ENCODE peak calls at places on chromosomes 13 and 19, in nine cellular contexts. One of them, this sample, is unnamed.

GRCh38 chr19:2345794-2346663 is 14.0 kb upstream of the TMPRSS9 start:
- DNase-seq in HCT116: no peak
- DNase-seq in spleen: no peak
- DNase-seq in sigmoid colon: no peak
- DNase-seq in uterus: no peak
- DNase-seq in tibial nerve: no peak
- DNase-seq in body of pancreas: peak; percentile 72
- DNase-seq in HepG2: no peak
- DNase-seq in IMR-90: no peak
- DNase-seq in this sample: no peak

GRCh38 chr13:114151565-114152284 is 19.3 kb upstream of the RASA3 start:
- DNase-seq in spleen: no peak
- DNase-seq in IMR-90: no peak
- DNase-seq in uterus: no peak
- DNase-seq in HCT116: peak; percentile 53
- DNase-seq in body of pancreas: no peak
- DNase-seq in HepG2: no peak
- DNase-seq in sigmoid colon: no peak
- DNase-seq in tibial nerve: no peak
- DNase-seq in this sample: peak; percentile 52

GRCh38 chr13:39269411-39269810 is 231.2 kb downstream of the NHLRC3 start:
- DNase-seq in HCT116: no peak
- DNase-seq in IMR-90: no peak
- DNase-seq in tibial nerve: no peak
- DNase-seq in sigmoid colon: no peak
- DNase-seq in uterus: no peak
- DNase-seq in HepG2: no peak
- DNase-seq in body of pancreas: no peak
- DNase-seq in spleen: no peak
- DNase-seq in this sample: no peak

GRCh38 chr19:19475845-19476828 is 39.2 kb downstream of the TSSK6 start:
- DNase-seq in tibial nerve: no peak
- DNase-seq in HCT116: no peak
- DNase-seq in spleen: no peak
- DNase-seq in uterus: no peak
- DNase-seq in IMR-90: no peak
- DNase-seq in sigmoid colon: no peak
- DNase-seq in HepG2: peak; percentile 16
- DNase-seq in body of pancreas: no peak
- DNase-seq in this sample: no peak

GRCh38 chr13:102800145-102801041 is 1.5 kb downstream of the BIVM start:
- DNase-seq in spleen: peak; percentile 95
- DNase-seq in tibial nerve: peak; percentile 61
- DNase-seq in body of pancreas: peak; percentile 81
- DNase-seq in HCT116: peak; percentile 34
- DNase-seq in HepG2: peak; percentile 66
- DNase-seq in sigmoid colon: peak; percentile 89
- DNase-seq in IMR-90: peak; percentile 68
- DNase-seq in uterus: peak; percentile 80
- DNase-seq in this sample: peak; percentile 77

GRCh38 chr19:18833141-18833476 is 1.4 kb downstream of the UPF1 start:
- DNase-seq in uterus: no peak
- DNase-seq in IMR-90: no peak
- DNase-seq in HepG2: no peak
- DNase-seq in HCT116: no peak
- DNase-seq in sigmoid colon: no peak
- DNase-seq in tibial nerve: no peak
- DNase-seq in spleen: no peak
- DNase-seq in body of pancreas: no peak
- DNase-seq in this sample: no peak

GRCh38 chr19:52398091-52398461 is 427 bp downstream of the ZNF528 start:
- DNase-seq in uterus: no peak
- DNase-seq in body of pancreas: peak; percentile 2
- DNase-seq in spleen: no peak
- DNase-seq in HCT116: no peak
- DNase-seq in IMR-90: peak; percentile 1
- DNase-seq in sigmoid colon: no peak
- DNase-seq in HepG2: peak; percentile 6
- DNase-seq in tibial nerve: no peak
- DNase-seq in this sample: no peak

GRCh38 chr19:12939292-12939606 is 840 bp downstream of the CALR start:
- DNase-seq in HepG2: no peak
- DNase-seq in spleen: no peak
- DNase-seq in IMR-90: peak; percentile 66
- DNase-seq in sigmoid colon: peak; percentile 78
- DNase-seq in tibial nerve: no peak
- DNase-seq in body of pancreas: peak; percentile 44
- DNase-seq in uterus: peak; percentile 36
- DNase-seq in HCT116: no peak
- DNase-seq in this sample: no peak

GRCh38 chr19:51688665-51689571 is 4.2 kb upstream of the SPACA6 start:
- DNase-seq in tibial nerve: peak; percentile 74
- DNase-seq in HepG2: peak; percentile 61
- DNase-seq in body of pancreas: peak; percentile 87
- DNase-seq in IMR-90: peak; percentile 95
- DNase-seq in spleen: peak; percentile 84
- DNase-seq in sigmoid colon: peak; percentile 97
- DNase-seq in uterus: peak; percentile 96
- DNase-seq in HCT116: peak; percentile 73
- DNase-seq in this sample: peak; percentile 74

GRCh38 chr13:29937836-29938235 is 87.4 kb upstream of the UBL3 start:
- DNase-seq in tibial nerve: no peak
- DNase-seq in HepG2: no peak
- DNase-seq in spleen: no peak
- DNase-seq in body of pancreas: no peak
- DNase-seq in HCT116: no peak
- DNase-seq in IMR-90: no peak
- DNase-seq in uterus: no peak
- DNase-seq in sigmoid colon: no peak
- DNase-seq in this sample: no peak

GRCh38 chr13:109156181-109156935 is 526.9 kb downstream of the MYO16 start:
- DNase-seq in uterus: no peak
- DNase-seq in HepG2: no peak
- DNase-seq in IMR-90: peak; percentile 86
- DNase-seq in tibial nerve: no peak
- DNase-seq in spleen: no peak
- DNase-seq in HCT116: no peak
- DNase-seq in body of pancreas: no peak
- DNase-seq in sigmoid colon: no peak
- DNase-seq in this sample: peak; percentile 16

GRCh38 chr19:58334691-58335249 is 8.0 kb downstream of the ZSCAN22 start:
- DNase-seq in HepG2: no peak
- DNase-seq in tibial nerve: no peak
- DNase-seq in body of pancreas: no peak
- DNase-seq in spleen: no peak
- DNase-seq in IMR-90: no peak
- DNase-seq in sigmoid colon: no peak
- DNase-seq in HCT116: no peak
- DNase-seq in uterus: no peak
- DNase-seq in this sample: no peak

GRCh38 chr13:90415902-90416301 is 931.6 kb upstream of the MIR17HG start:
- DNase-seq in HepG2: no peak
- DNase-seq in sigmoid colon: no peak
- DNase-seq in tibial nerve: no peak
- DNase-seq in uterus: no peak
- DNase-seq in spleen: no peak
- DNase-seq in IMR-90: no peak
- DNase-seq in body of pancreas: no peak
- DNase-seq in HCT116: no peak
- DNase-seq in this sample: no peak

DNA sequence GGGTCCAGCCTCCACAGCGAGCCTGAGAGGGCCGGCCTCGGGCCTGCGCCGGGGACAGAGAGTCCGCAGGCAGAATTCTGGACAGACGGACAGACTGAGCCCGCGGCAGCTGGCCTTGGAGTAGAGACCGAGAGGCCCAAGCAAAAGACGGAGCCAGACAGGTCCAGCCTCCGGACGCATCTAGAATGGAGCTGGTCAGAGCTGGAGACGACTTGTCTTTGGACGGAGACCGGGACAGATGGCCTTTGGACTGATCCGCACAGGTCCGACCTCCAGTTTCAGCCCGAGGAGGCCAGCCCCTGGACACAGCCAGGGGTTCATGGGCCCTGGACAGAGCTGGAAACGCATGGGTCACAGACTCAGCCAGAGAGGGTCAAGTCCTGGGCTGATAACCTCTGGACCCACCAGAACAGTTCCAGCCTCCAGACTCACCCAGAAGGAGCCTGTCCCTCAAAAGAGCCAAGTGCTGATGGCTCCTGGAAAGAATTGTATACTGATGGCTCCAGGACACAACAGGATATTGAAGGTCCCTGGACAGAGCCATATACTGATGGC is 490 bp downstream of the ITPKC start:
- DNase-seq in sigmoid colon: peak; percentile 80
- DNase-seq in IMR-90: no peak
- DNase-seq in body of pancreas: peak; percentile 60
- DNase-seq in spleen: no peak
- DNase-seq in tibial nerve: no peak
- DNase-seq in uterus: no peak
- DNase-seq in HepG2: no peak
- DNase-seq in HCT116: no peak
- DNase-seq in this sample: no peak
- TF ChIP-seq POLR2A in sigmoid colon: no peak
- TF ChIP-seq POLR2A in IMR-90: no peak
- TF ChIP-seq POLR2A in body of pancreas: no peak
- TF ChIP-seq POLR2A in spleen: no peak
- TF ChIP-seq POLR2A in tibial nerve: no peak
- TF ChIP-seq POLR2A in uterus: no peak
- TF ChIP-seq POLR2A in HepG2: peak; percentile 70
- TF ChIP-seq POLR2A in HCT116: no peak
- TF ChIP-seq POLR2A in this sample: no peak

GRCh38 chr19:459724-460511 is 915 bp downstream of the SHC2 start:
- DNase-seq in spleen: no peak
- DNase-seq in HepG2: peak; percentile 59
- DNase-seq in tibial nerve: peak; percentile 43
- DNase-seq in uterus: peak; percentile 77
- DNase-seq in sigmoid colon: peak; percentile 89
- DNase-seq in IMR-90: peak; percentile 27
- DNase-seq in HCT116: no peak
- DNase-seq in body of pancreas: peak; percentile 74
- DNase-seq in this sample: peak; percentile 25

GRCh38 chr19:463483-464130 is 2.8 kb upstream of the SHC2 start:
- DNase-seq in sigmoid colon: no peak
- DNase-seq in IMR-90: no peak
- DNase-seq in HepG2: no peak
- DNase-seq in spleen: no peak
- DNase-seq in tibial nerve: no peak
- DNase-seq in uterus: no peak
- DNase-seq in body of pancreas: no peak
- DNase-seq in HCT116: no peak
- DNase-seq in this sample: no peak

GRCh38 chr19:461664-462551 is 1.1 kb upstream of the SHC2 start:
- DNase-seq in sigmoid colon: peak; percentile 80
- DNase-seq in HCT116: no peak
- DNase-seq in body of pancreas: peak; percentile 92
- DNase-seq in tibial nerve: no peak
- DNase-seq in spleen: no peak
- DNase-seq in uterus: peak; percentile 37
- DNase-seq in IMR-90: no peak
- DNase-seq in HepG2: peak; percentile 66
- DNase-seq in this sample: no peak

GRCh38 chr19:458091-459042 is 2.5 kb downstream of the SHC2 start:
- DNase-seq in HCT116: no peak
- DNase-seq in IMR-90: no peak
- DNase-seq in uterus: no peak
- DNase-seq in spleen: no peak
- DNase-seq in sigmoid colon: no peak
- DNase-seq in body of pancreas: no peak
- DNase-seq in tibial nerve: no peak
- DNase-seq in HepG2: no peak
- DNase-seq in this sample: no peak

GRCh38 chr19:460877-461609 is at the start of gene SHC2:
- DNase-seq in uterus: peak; percentile 57
- DNase-seq in body of pancreas: peak; percentile 62
- DNase-seq in sigmoid colon: peak; percentile 81
- DNase-seq in HepG2: no peak
- DNase-seq in IMR-90: no peak
- DNase-seq in spleen: no peak
- DNase-seq in tibial nerve: no peak
- DNase-seq in HCT116: no peak
- DNase-seq in this sample: no peak
- H3K27ac ChIP-seq in uterus: peak within 1 kb of the TSS; percentile 79
- H3K27ac ChIP-seq in body of pancreas: peak within 1 kb of the TSS; percentile 94
- H3K27ac ChIP-seq in sigmoid colon: peak within 1 kb of the TSS; percentile 87
- H3K27ac ChIP-seq in HepG2: peak within 1 kb of the TSS; percentile 55
- H3K27ac ChIP-seq in IMR-90: no peak within 1 kb of the TSS
- H3K27ac ChIP-seq in spleen: peak within 1 kb of the TSS; percentile 67
- H3K27ac ChIP-seq in tibial nerve: peak within 1 kb of the TSS; percentile 53
- H3K27ac ChIP-seq in HCT116: peak within 1 kb of the TSS; percentile 62
- H3K27ac ChIP-seq in this sample: peak within 1 kb of the TSS; percentile 63

DNA sequence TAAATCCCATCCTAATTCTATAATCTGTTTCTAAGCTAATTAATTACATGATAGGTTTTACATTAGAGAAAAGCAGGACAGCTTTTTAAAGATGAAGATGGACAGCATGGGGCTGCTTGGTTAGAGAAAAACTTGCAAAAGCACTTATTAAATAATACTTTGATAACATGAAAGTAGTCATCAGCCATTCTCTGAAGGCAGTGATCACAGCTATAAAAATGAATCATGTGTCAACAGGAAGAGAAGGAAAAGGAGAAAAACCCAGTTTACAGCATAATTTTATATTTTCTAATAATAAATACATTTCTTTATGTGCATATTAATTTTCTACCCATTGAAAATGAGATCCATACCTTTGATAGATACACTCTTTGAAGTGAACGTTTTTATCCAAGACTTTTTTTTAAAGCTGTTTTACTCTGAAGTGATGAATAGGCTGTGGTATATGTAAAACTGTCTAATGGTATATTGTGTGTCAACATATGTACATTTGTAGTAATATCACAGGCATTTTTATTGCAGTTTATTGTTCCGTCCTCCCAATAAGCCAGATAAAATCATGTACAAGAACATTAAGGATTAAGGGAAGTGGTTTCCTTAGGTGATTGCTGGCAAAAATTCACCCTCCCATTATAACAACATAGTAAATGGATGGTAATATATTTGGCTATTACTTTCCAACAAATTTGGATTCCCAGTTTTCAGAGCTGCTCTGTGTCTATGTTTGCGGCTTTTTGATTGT is 1.4 kb upstream of the KLF5 start:
- DNase-seq in HepG2: no peak
- DNase-seq in uterus: no peak
- DNase-seq in spleen: no peak
- DNase-seq in HCT116: no peak
- DNase-seq in tibial nerve: no peak
- DNase-seq in IMR-90: no peak
- DNase-seq in sigmoid colon: no peak
- DNase-seq in body of pancreas: no peak
- DNase-seq in this sample: no peak
- TF ChIP-seq POLR2A in HepG2: no peak
- TF ChIP-seq POLR2A in uterus: no peak
- TF ChIP-seq POLR2A in spleen: no peak
- TF ChIP-seq POLR2A in HCT116: no peak
- TF ChIP-seq POLR2A in tibial nerve: no peak
- TF ChIP-seq POLR2A in IMR-90: no peak
- TF ChIP-seq POLR2A in sigmoid colon: no peak
- TF ChIP-seq POLR2A in body of pancreas: no peak
- TF ChIP-seq POLR2A in this sample: no peak

DNA sequence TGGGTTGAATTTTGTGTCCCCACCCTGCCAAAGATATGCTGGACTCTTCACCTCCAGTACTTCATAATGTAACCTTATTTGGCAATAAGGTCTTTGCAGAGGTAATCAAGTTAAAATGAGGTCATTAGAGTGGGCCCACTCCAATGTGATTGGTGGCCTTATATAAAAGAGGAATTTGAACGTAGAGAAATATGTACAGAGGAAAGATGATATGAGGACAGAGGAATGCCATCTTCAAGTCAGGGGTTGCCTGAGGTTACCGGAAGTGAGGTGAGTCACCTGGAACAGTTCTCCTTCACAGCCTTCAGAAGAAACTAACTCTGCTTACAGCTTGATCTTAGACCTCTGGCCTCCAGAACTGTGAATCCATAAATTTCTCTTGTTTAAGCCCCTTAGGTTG is 69.9 kb downstream of the GPC5 start:
- DNase-seq in uterus: no peak
- DNase-seq in tibial nerve: no peak
- DNase-seq in HepG2: no peak
- DNase-seq in IMR-90: peak; percentile 8
- DNase-seq in sigmoid colon: no peak
- DNase-seq in spleen: no peak
- DNase-seq in HCT116: no peak
- DNase-seq in body of pancreas: no peak
- DNase-seq in this sample: no peak
- H3K27ac ChIP-seq in uterus: no peak overlapping the region
- H3K27ac ChIP-seq in tibial nerve: no peak overlapping the region
- H3K27ac ChIP-seq in HepG2: no peak overlapping the region
- H3K27ac ChIP-seq in IMR-90: no peak overlapping the region
- H3K27ac ChIP-seq in sigmoid colon: no peak overlapping the region
- H3K27ac ChIP-seq in spleen: no peak overlapping the region
- H3K27ac ChIP-seq in HCT116: no peak overlapping the region
- H3K27ac ChIP-seq in body of pancreas: no peak overlapping the region
- H3K27ac ChIP-seq in this sample: no peak overlapping the region

This sample was measured in gastrocnemius medialis.